ENCODE peak calls at places on chromosomes 1 and 21, in six cellular contexts. X is fibroblast of mammary gland; F is CD8-positive, alpha-beta memory T cell; K is HepG2; A is osteoblast; U is sigmoid colon. H is an unnamed sample.

GRCh38 chr1:183881387-183882084 is 76.6 kb downstream of the RGL1 start:
- DNase-seq in X (peak), F (no peak), K (peak), A (no peak), U (no peak), H (peak)

GRCh38 chr1:162976628-162977027 is 92.5 kb upstream of the RGS4 start:
- DNase-seq in X (no peak), F (no peak), K (no peak), A (no peak), U (no peak), H (peak)

GRCh38 chr1:119116725-119117124 is 23.7 kb downstream of the WARS2 start:
- DNase-seq in X (peak), F (no peak), K (no peak), A (no peak), U (no peak), H (no peak)

GRCh38 chr1:244049142-244049968 is 1.7 kb upstream of the ZBTB18 start:
- DNase-seq in X (no peak), F (peak), K (no peak), A (peak), U (peak), H (peak)

GRCh38 chr1:22328331-22329170 is 123.1 kb upstream of the ZBTB40 start:
- DNase-seq in X (no peak), F (no peak), K (no peak), A (no peak), U (peak), H (no peak)

GRCh38 chr1:151756291-151756690 is 7.0 kb downstream of the MRPL9 start:
- DNase-seq in X (peak), F (no peak), K (no peak), A (peak), U (no peak), H (peak)

GRCh38 chr1:238485906-238486219 is 595.1 kb upstream of the ZP4 start:
- DNase-seq in X (no peak), F (no peak), K (no peak), A (no peak), U (no peak), H (no peak)

GRCh38 chr1:106753069-106753468 is 303.4 kb upstream of the PRMT6 start:
- DNase-seq in X (no peak), F (no peak), K (no peak), A (no peak), U (no peak), H (no peak)

GRCh38 chr1:145926706-145927072 is 595 bp downstream of the RBM8A start:
- DNase-seq in X (no peak), F (no peak), K (no peak), A (peak), U (no peak), H (no peak)

GRCh38 chr1:110463695-110464094 is 12.7 kb downstream of the PROK1 start:
- DNase-seq in X (peak), F (no peak), K (no peak), A (no peak), U (no peak), H (peak)

GRCh38 chr1:57423135-57424131 is at the start of gene DAB1:
- DNase-seq in X (peak), F (no peak), K (no peak), A (peak), U (no peak), H (peak)

GRCh38 chr1:246784621-246785535 is 60.7 kb downstream of the SCCPDH start:
- DNase-seq in X (peak), F (no peak), K (no peak), A (peak), U (no peak), H (no peak)

GRCh38 chr1:8364528-8365442 is 46.9 kb downstream of the SLC45A1 start:
- DNase-seq in X (no peak), F (no peak), K (no peak), A (peak), U (peak), H (no peak)

GRCh38 chr1:20399196-20399595 is 86.8 kb downstream of the CAMK2N1 start:
- DNase-seq in X (no peak), F (no peak), K (no peak), A (no peak), U (peak), H (no peak)

GRCh38 chr21:44944596-44944995 is 4.8 kb downstream of the SLX9 start:
- DNase-seq in X (no peak), F (no peak), K (no peak), A (peak), U (peak), H (no peak)

GRCh38 chr1:86950712-86951111 is 36.3 kb downstream of the HS2ST1 start:
- DNase-seq in X (no peak), F (no peak), K (no peak), A (no peak), U (no peak), H (no peak)
- H3K4me3 ChIP-seq in X (no peak), F (no peak), K (no peak), A (no peak), U (no peak), H (no peak)

GRCh38 chr1:37480125-37480466 is 5.7 kb downstream of the ZC3H12A start:
- DNase-seq in X (no peak), F (no peak), K (no peak), A (peak), U (no peak), H (no peak)
- H3K4me3 ChIP-seq in X (no peak), F (peak), K (peak), A (peak), U (peak), H (peak)

DNA sequence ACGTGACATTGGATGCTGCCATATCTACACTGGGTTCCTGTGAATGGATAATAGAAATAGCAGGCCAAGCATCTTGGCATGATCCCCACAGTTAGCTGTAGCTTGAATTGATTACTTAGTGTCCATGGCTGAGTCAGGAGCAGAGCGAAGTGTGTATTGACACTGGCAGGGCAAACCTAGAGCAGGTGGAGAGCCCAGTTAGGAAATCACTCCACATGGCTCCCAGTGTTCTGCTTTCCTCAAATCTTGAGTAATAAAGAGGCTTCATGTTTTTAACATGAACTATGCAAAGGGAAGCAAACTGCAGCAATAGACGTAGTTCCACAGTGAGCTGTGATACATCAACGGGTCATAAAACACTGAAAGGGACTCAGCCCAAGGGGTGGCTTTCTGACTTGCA is 28.8 kb downstream of the RHEX start:
- DNase-seq in X (no peak), F (no peak), K (peak), A (no peak), U (no peak), H (no peak)
- H3K4me3 ChIP-seq in X (no peak), F (no peak), K (no peak), A (no peak), U (no peak), H (no peak)

GRCh38 chr1:160580208-160580812 is 1.0 kb upstream of the CD84 start:
- DNase-seq in X (no peak), F (no peak), K (no peak), A (no peak), U (no peak), H (no peak)
- H3K4me3 ChIP-seq in X (no peak), F (peak), K (no peak), A (no peak), U (no peak), H (no peak)

GRCh38 chr1:172393354-172393753 is 27.1 kb upstream of the C1orf105 start:
- DNase-seq in X (no peak), F (no peak), K (no peak), A (no peak), U (no peak), H (no peak)
- H3K4me3 ChIP-seq in X (no peak), F (no peak), K (no peak), A (no peak), U (no peak), H (no peak)

GRCh38 chr1:205811660-205812059 is 1.3 kb downstream of the SLC41A1 start:
- DNase-seq in X (no peak), F (no peak), K (no peak), A (peak), U (no peak), H (no peak)
- H3K4me3 ChIP-seq in X (peak), F (peak), K (no peak), A (peak), U (peak), H (peak)

GRCh38 chr1:204074274-204075115 is 1.6 kb downstream of the SOX13 start:
- DNase-seq in X (peak), F (no peak), K (peak), A (peak), U (peak), H (peak)

GRCh38 chr1:204077979-204078696 is 5.2 kb downstream of the SOX13 start:
- DNase-seq in X (no peak), F (no peak), K (peak), A (peak), U (no peak), H (peak)

GRCh38 chr1:204075890-204076837 is 3.2 kb downstream of the SOX13 start:
- DNase-seq in X (no peak), F (no peak), K (no peak), A (no peak), U (no peak), H (no peak)

GRCh38 chr1:204075116-204075636 is 2.3 kb downstream of the SOX13 start:
- DNase-seq in X (peak), F (no peak), K (peak), A (peak), U (no peak), H (peak)

DNA sequence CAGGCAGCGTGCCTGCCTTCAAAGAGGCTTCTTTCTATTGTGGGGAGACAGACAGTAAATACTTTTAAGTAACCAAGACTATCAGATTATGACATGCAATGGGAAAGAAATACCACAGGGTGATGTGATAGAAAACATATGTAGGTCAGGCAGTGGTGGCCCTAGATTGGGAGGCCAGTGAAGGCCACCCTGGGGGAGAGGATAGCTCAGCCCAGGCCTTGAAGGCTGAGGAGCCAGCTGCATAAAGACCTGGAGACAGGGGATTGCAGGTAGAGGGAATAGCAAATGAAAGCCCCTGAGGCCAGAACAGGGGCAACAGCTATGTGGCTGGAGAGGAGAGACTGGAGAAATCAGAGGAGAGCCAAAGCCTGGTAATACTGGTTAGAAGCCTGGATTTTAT is 4.0 kb downstream of the SOX13 start:
- DNase-seq in X (no peak), F (no peak), K (no peak), A (peak), U (no peak), H (no peak)
- H3K4me3 ChIP-seq in X (no peak), F (no peak), K (no peak), A (no peak), U (no peak), H (no peak)

DNA sequence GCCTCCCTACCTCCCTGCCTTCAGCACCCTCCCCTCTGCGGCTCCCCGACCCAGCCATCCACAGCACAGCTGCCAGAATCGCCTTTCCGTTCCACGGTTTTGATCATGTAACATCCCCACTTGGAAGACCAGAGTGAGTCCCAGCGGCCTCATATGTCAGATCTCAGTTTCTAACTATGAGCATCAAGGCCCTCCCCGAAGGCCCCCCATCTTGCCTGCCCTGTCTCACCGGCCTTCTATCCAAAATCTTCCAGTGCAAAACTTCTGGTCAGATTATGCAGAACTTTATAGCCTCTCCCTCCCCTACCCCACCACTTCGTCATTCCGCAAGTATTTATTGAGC is 20.3 kb upstream of the LMX1A start:
- DNase-seq in X (no peak), F (no peak), K (no peak), A (no peak), U (no peak), H (no peak)
- H3K4me3 ChIP-seq in X (peak), F (no peak), K (no peak), A (peak), U (peak), H (no peak)